ENCODE peak calls at places on chromosomes 4 and X, in seven cellular contexts. R is left lung, S is lung, Y is IMR-90, L is Karpas-422, O is ascending aorta, P is GM23338. V is an unnamed sample.

GRCh38 chr4:36244257-36245084 is at the start of gene ARAP2:
- DNase-seq in R (peak; percentile 95), S (peak; percentile 69), Y (peak; percentile 4), L (peak; percentile 61), O (no peak), P (peak; percentile 74), V (peak; percentile 67)

GRCh38 chr4:144649646-144650045 is 3.7 kb downstream of the HHIP start:
- DNase-seq in R (no peak), S (no peak), Y (no peak), L (no peak), O (no peak), P (peak; percentile 49), V (no peak)

GRCh38 chr4:53601251-53601764 is 10.0 kb upstream of the LNX1 start:
- DNase-seq in R (no peak), S (no peak), Y (no peak), L (peak; percentile 82), O (no peak), P (peak; percentile 83), V (no peak)

GRCh38 chr4:1398686-1399507 is 7.3 kb downstream of the NKX1-1 start:
- DNase-seq in R (peak; percentile 43), S (no peak), Y (no peak), L (no peak), O (no peak), P (no peak), V (peak; percentile 48)

GRCh38 chr4:561456-561855 is 14.6 kb downstream of the TMEM271 start:
- DNase-seq in R (no peak), S (no peak), Y (no peak), L (no peak), O (no peak), P (no peak), V (no peak)

GRCh38 chr4:149928507-149928906 is 112.9 kb upstream of the IQCM start:
- DNase-seq in R (no peak), S (no peak), Y (no peak), L (no peak), O (no peak), P (no peak), V (no peak)

GRCh38 chrX:38651625-38652601 is 90.6 kb downstream of the TSPAN7 start:
- DNase-seq in R (no peak), S (no peak), Y (no peak), L (no peak), O (no peak), P (no peak), V (no peak)

GRCh38 chr4:164621886-164622521 is 131.9 kb upstream of the SMIM31 start:
- DNase-seq in R (no peak), S (no peak), Y (no peak), L (no peak), O (no peak), P (no peak), V (no peak)

GRCh38 chrX:39115166-39115565 is 313.9 kb downstream of the MID1IP1 start:
- DNase-seq in R (no peak), S (no peak), Y (no peak), L (no peak), O (no peak), P (no peak), V (no peak)

GRCh38 chr4:78625073-78625472 is 73.5 kb downstream of the ANXA3 start:
- DNase-seq in R (no peak), S (no peak), Y (no peak), L (no peak), O (no peak), P (no peak), V (no peak)

GRCh38 chr4:41257257-41257900 is 651 bp downstream of the UCHL1 start:
- DNase-seq in R (peak; percentile 82), S (peak; percentile 45), Y (peak; percentile 52), L (no peak), O (no peak), P (peak; percentile 74), V (peak; percentile 70)

GRCh38 chrX:15344106-15344505 is 8.8 kb upstream of the PIGA start:
- DNase-seq in R (no peak), S (no peak), Y (no peak), L (no peak), O (no peak), P (peak; percentile 41), V (no peak)

DNA sequence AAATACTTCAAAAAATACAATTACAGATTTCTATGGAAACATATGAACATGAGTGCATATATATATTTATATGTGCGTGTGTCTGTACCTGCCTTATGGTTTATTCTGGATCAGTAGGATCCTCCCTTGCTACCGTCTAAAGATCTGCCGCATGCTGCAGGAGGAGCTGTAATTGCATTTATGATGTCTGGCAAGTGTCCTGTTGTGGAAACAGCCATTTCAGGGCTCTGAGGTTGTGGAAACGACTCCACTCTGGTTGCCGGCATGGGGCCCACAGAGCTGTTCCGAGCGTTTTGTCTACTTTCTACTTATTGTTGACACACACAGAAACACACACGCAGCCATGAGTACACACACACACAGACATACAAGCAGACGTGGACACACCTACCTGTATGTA is 21.3 kb downstream of the CD99 start:
- DNase-seq in R (no peak), S (no peak), Y (no peak), L (no peak), O (no peak), P (no peak), V (no peak)
- H3K36me3 ChIP-seq in R (peaks cover 38% of the 10 kb centered on the region), S (peaks cover 16% of the 10 kb centered on the region), Y (peaks cover 26% of the 10 kb centered on the region), L (no peaks in the 10 kb centered on the region), O (peaks cover 24% of the 10 kb centered on the region), P (no peaks in the 10 kb centered on the region), V (no peaks in the 10 kb centered on the region)

DNA sequence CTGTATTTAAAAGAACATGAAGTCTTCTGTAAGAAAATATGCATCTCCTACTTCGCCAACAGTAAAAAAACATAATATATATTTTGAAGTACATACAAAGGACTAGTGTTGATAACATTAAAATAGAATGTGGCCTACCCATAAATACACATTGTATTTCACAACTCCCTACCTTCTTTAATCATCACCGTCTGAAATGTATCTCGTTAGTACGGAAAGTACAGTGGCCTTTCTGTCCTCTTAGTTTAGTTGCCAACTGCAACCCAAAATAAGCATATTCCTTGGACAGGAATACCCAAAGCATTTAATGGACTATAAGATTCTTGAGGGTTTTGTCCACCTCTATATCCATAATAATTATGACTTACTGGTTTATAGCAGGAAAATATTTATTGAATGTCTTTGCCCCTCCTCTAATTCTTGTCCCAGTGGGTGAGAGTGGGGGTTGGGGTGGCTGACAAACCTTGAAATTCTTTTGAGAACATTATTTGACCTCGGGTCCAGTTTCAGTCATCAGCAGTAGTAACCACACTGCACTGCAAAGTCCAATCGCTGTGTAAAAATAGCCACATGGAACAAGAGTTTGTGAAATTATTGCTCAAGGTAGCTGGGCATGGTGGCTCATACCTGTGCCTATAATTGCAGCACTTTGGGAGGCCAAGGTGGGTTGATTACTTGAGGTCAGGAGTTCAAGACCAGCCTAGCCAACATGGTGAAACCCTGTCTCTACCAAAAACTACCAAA is 474.5 kb downstream of the KLHL13 start:
- DNase-seq in R (no peak), S (no peak), Y (no peak), L (no peak), O (no peak), P (no peak), V (no peak)
- H3K4me1 ChIP-seq in R (no peaks in the 10 kb centered on the region), S (no peaks in the 10 kb centered on the region), Y (no peaks in the 10 kb centered on the region), L (peaks cover 5% of the 10 kb centered on the region), O (no peaks in the 10 kb centered on the region), P (no peaks in the 10 kb centered on the region), V (no peaks in the 10 kb centered on the region)

DNA sequence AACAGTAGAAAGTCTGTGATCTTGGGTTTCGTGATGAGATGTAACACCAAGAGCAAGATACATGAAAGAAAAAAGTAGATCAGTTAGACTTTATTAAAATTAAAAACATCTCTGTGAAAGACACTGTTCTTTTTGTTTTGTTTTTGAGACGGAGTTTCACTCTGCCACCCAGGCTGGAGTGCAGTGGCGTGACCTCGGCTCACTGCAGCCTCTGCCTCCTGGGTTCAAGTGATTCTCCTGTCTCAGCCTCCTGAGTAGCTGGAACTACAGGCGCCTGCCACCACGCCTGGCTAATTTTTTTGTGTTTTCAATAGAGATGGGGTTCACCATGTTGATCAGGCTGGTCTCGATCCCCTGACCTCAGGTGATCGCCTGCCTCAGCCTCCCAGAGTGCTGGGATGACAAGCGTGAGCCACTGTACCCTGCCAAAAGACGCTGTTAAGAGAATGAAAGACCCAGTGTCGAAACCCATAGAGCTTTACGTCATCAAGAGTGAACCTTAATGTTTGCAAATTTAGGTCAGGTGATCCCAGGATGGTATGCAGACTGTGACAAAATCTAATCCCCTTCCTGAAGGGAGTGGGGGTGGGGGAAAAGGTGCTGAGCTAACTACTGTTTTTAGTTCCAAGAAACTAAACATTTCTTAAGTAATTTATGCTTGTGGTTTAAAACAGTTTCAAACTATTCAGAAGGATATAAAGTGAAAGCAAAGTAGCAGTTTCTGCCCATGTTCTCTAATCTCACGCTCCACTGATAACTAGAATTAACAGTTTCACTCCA is 8.0 kb downstream of the OFD1 start:
- DNase-seq in R (no peak), S (no peak), Y (no peak), L (no peak), O (no peak), P (peak; percentile 16), V (no peak)
- H3K36me3 ChIP-seq in R (peaks cover 5% of the 10 kb centered on the region), S (peaks cover 6% of the 10 kb centered on the region), Y (peaks cover 2% of the 10 kb centered on the region), L (peaks cover 60% of the 10 kb centered on the region), O (peaks cover 8% of the 10 kb centered on the region), P (peaks cover 9% of the 10 kb centered on the region), V (no peaks in the 10 kb centered on the region)

GRCh38 chr4:80611366-80611765 is 275.8 kb downstream of the CFAP299 start:
- DNase-seq in R (no peak), S (no peak), Y (no peak), L (peak; percentile 45), O (no peak), P (no peak), V (no peak)
- H3K4me1 ChIP-seq in R (peaks cover 4% of the 10 kb centered on the region), S (peaks cover 1% of the 10 kb centered on the region), Y (no peaks in the 10 kb centered on the region), L (peaks cover 50% of the 10 kb centered on the region), O (no peaks in the 10 kb centered on the region), P (peaks cover 11% of the 10 kb centered on the region), V (peaks cover 16% of the 10 kb centered on the region)

GRCh38 chr4:7020856-7021255 is 22.3 kb upstream of the TADA2B start:
- DNase-seq in R (no peak), S (no peak), Y (no peak), L (no peak), O (no peak), P (no peak), V (no peak)
- H3K36me3 ChIP-seq in R (peaks cover 95% of the 10 kb centered on the region), S (peaks cover 56% of the 10 kb centered on the region), Y (peaks cover 41% of the 10 kb centered on the region), L (peaks cover 3% of the 10 kb centered on the region), O (peaks cover 59% of the 10 kb centered on the region), P (no peaks in the 10 kb centered on the region), V (no peaks in the 10 kb centered on the region)

DNA sequence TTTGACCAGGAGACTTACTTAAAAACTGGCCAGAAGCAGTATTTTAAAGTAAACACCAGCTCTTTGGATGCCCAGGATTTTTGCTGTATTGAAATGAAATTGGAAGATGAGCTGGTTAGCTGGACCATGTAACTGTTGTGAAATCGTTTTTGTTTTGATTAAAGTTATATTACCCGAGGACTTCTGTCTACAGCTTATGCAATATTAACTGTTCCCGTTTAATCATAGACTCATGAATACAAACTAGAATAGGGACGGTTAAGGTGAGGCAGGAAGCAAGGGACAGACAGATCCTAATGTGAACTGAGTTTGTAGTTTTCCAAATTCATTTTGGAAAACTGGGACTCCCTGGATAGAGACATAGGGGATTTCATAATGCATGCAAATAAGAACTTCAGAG is 304.2 kb downstream of the AFF2 start:
- DNase-seq in R (no peak), S (no peak), Y (no peak), L (no peak), O (no peak), P (no peak), V (no peak)
- H3K4me1 ChIP-seq in R (no peaks in the 10 kb centered on the region), S (no peaks in the 10 kb centered on the region), Y (no peaks in the 10 kb centered on the region), L (peaks cover 6% of the 10 kb centered on the region), O (no peaks in the 10 kb centered on the region), P (no peaks in the 10 kb centered on the region), V (no peaks in the 10 kb centered on the region)

GRCh38 chr4:139368990-139369389 is 66.7 kb upstream of the NDUFC1 start:
- DNase-seq in R (no peak), S (no peak), Y (no peak), L (no peak), O (no peak), P (no peak), V (no peak)
- H3K36me3 ChIP-seq in R (peaks cover 66% of the 10 kb centered on the region), S (peaks cover 11% of the 10 kb centered on the region), Y (peaks cover 13% of the 10 kb centered on the region), L (peaks cover 57% of the 10 kb centered on the region), O (peaks cover 20% of the 10 kb centered on the region), P (peaks cover 59% of the 10 kb centered on the region), V (peaks cover 6% of the 10 kb centered on the region)